ENCODE peak calls at places on chromosomes 4 and X, in ten cellular contexts. A, W, I, D, G, J, Z, O, Q and F are unnamed samples.

GRCh38 chr4:168337550-168337940 is 19.0 kb upstream of the DDX60 start:
- DNase-seq in Z (no peak), A (no peak), W (no peak), J (no peak), Q (no peak), G (no peak), D (peak; percentile 51), I (no peak), O (no peak), F (no peak)

GRCh38 chr4:183610613-183611012 is 48.4 kb downstream of the RWDD4 start:
- DNase-seq in G (no peak), D (peak; percentile 22), I (no peak), A (no peak), Q (peak; percentile 33), W (no peak), Z (no peak), J (no peak), O (no peak), F (no peak)

GRCh38 chr4:176789955-176790354 is 2.8 kb downstream of the VEGFC start:
- DNase-seq in W (no peak), A (no peak), J (no peak), I (no peak), O (no peak), Z (no peak), D (peak; percentile 71), G (peak; percentile 77), Q (no peak), F (peak; percentile 60)

GRCh38 chr4:62901101-62901500 is 1508.1 kb downstream of the TECRL start:
- DNase-seq in A (no peak), O (no peak), D (no peak), Q (no peak), Z (no peak), J (no peak), W (no peak), I (no peak), G (no peak), F (no peak)

GRCh38 chr4:179867300-179867878 is 2375.8 kb upstream of the TENM3 start:
- DNase-seq in D (peak; percentile 23), G (no peak), J (peak; percentile 33), Z (no peak), Q (peak; percentile 34), A (no peak), W (peak; percentile 51), I (no peak), O (no peak), F (peak; percentile 62)

GRCh38 chr4:108730579-108730978 is 32.3 kb downstream of the ETNPPL start:
- DNase-seq in W (no peak), Z (no peak), D (no peak), G (no peak), Q (no peak), I (no peak), O (no peak), A (no peak), J (no peak), F (no peak)

GRCh38 chr4:40484346-40484745 is 145.3 kb downstream of the RBM47 start:
- DNase-seq in D (peak; percentile 33), Q (no peak), J (no peak), A (no peak), G (no peak), W (no peak), Z (no peak), I (no peak), O (no peak), F (no peak)

GRCh38 chr4:20265726-20266125 is 14.0 kb downstream of the SLIT2 start:
- DNase-seq in Q (no peak), I (no peak), O (no peak), W (no peak), J (no peak), D (peak; percentile 47), A (no peak), G (no peak), Z (no peak), F (no peak)

GRCh38 chr4:84579410-84579791 is 3.5 kb upstream of the CDS1 start:
- DNase-seq in O (no peak), Q (no peak), J (no peak), D (no peak), A (no peak), I (no peak), Z (no peak), G (no peak), W (no peak), F (no peak)

GRCh38 chr4:88818650-88819470 is 121.2 kb upstream of the NAP1L5 start:
- DNase-seq in J (no peak), Z (peak; percentile 3), I (no peak), D (peak; percentile 46), A (peak; percentile 29), O (no peak), W (peak; percentile 47), G (peak; percentile 28), Q (peak; percentile 36), F (peak; percentile 8)

GRCh38 chrX:50635811-50636365 is 165.3 kb upstream of the DGKK start:
- DNase-seq in G (no peak), O (no peak), Q (no peak), Z (no peak), D (no peak), I (no peak), J (no peak), W (no peak), A (no peak), F (no peak)

GRCh38 chr4:80322716-80323115 is 12.8 kb upstream of the CFAP299 start:
- DNase-seq in A (no peak), Z (no peak), Q (no peak), J (no peak), O (no peak), D (peak; percentile 67), G (peak; percentile 64), I (no peak), W (no peak), F (no peak)

GRCh38 chr4:108988514-108989195 is 225.8 kb upstream of the ETNPPL start:
- DNase-seq in A (no peak), J (no peak), D (peak; percentile 25), W (no peak), G (peak; percentile 5), Z (no peak), O (no peak), I (no peak), Q (no peak), F (no peak)

GRCh38 chr4:118991686-118992085 is 103.0 kb downstream of the SYNPO2 start:
- DNase-seq in Z (no peak), D (no peak), J (no peak), Q (no peak), A (no peak), G (no peak), I (no peak), W (no peak), O (no peak), F (peak; percentile 21)

GRCh38 chr4:153782567-153782966 is 6.3 kb downstream of the SFRP2 start:
- DNase-seq in Q (no peak), A (no peak), Z (no peak), G (no peak), J (no peak), O (no peak), D (no peak), W (no peak), I (no peak), F (no peak)

GRCh38 chrX:110346681-110347080 is 12.0 kb upstream of the RTL9 start:
- DNase-seq in I (no peak), O (no peak), A (no peak), D (peak; percentile 7), Z (no peak), J (peak; percentile 63), Q (no peak), G (no peak), W (no peak), F (no peak)

GRCh38 chr4:150237110-150237852 is 159.0 kb downstream of the DCLK2 start:
- DNase-seq in Q (no peak), W (no peak), I (no peak), O (no peak), J (no peak), Z (no peak), D (peak; percentile 99), G (peak; percentile 71), A (no peak), F (no peak)

GRCh38 chr4:182303847-182304246 is 60.6 kb downstream of the TENM3 start:
- DNase-seq in Q (no peak), D (no peak), A (no peak), W (no peak), Z (no peak), O (no peak), G (no peak), I (no peak), J (no peak), F (no peak)